ENCODE peak calls at places on chromosomes 1 and 21, in four cellular contexts. H, O, G and L are unnamed samples.

GRCh38 chr1:218665216-218665615 is 320.1 kb downstream of the TGFB2 start:
- DNase-seq in G (no peak), O (no peak), H (no peak), L (no peak)

GRCh38 chr1:56414728-56415224 is 164.6 kb downstream of the PLPP3 start:
- DNase-seq in H (peak), G (no peak), O (no peak), L (no peak)

GRCh38 chr1:198656500-198656932 is 17.7 kb downstream of the PTPRC start:
- DNase-seq in O (no peak), G (no peak), H (no peak), L (peak)

GRCh38 chr1:232059726-232060360 is 433.3 kb downstream of the DISC1 start:
- DNase-seq in H (no peak), G (no peak), O (no peak), L (no peak)

GRCh38 chr1:100774370-100774769 is 54.8 kb downstream of the VCAM1 start:
- DNase-seq in H (no peak), G (no peak), O (no peak), L (no peak)

GRCh38 chr21:38119793-38120192 is 137.0 kb upstream of the KCNJ15 start:
- DNase-seq in H (no peak), O (no peak), G (no peak), L (no peak)

GRCh38 chr1:224427346-224427745 is 7.3 kb downstream of the WDR26 start:
- DNase-seq in O (no peak), G (no peak), H (no peak), L (no peak)

GRCh38 chr21:45932922-45933502 is 48.6 kb upstream of the COL6A1 start:
- DNase-seq in O (no peak), G (no peak), H (no peak), L (no peak)

GRCh38 chr1:68175621-68176398 is 56.5 kb downstream of the WLS start:
- DNase-seq in G (no peak), H (no peak), O (no peak), L (peak)

GRCh38 chr1:22454476-22455056 is 2.9 kb downstream of the ZBTB40 start:
- DNase-seq in H (no peak), O (no peak), G (no peak), L (no peak)

GRCh38 chr1:216447898-216448568 is 24.8 kb upstream of the USH2A start:
- DNase-seq in H (no peak), O (no peak), G (no peak), L (no peak)

GRCh38 chr1:78145105-78145580 is 99.4 kb downstream of the GIPC2 start:
- DNase-seq in O (peak), H (peak), G (peak), L (peak)

GRCh38 chr1:180567664-180568063 is 8.9 kb downstream of the OVAAL start:
- DNase-seq in G (no peak), H (peak), O (no peak), L (no peak)

GRCh38 chr1:180572745-180573144 is 14.0 kb downstream of the OVAAL start:
- DNase-seq in H (no peak), G (no peak), O (no peak), L (no peak)

GRCh38 chr1:180571832-180572636 is 13.3 kb downstream of the OVAAL start:
- DNase-seq in H (no peak), G (no peak), O (no peak), L (no peak)

GRCh38 chr1:180568211-180568610 is 9.4 kb downstream of the OVAAL start:
- DNase-seq in G (no peak), O (no peak), H (no peak), L (no peak)

GRCh38 chr1:180571060-180571831 is 12.5 kb downstream of the OVAAL start:
- DNase-seq in G (no peak), H (no peak), O (no peak), L (no peak)
- TF ChIP-seq ELF4 in G (no peak), H (no peak), O (no peak), L (no peak)

GRCh38 chr1:168509204-168509603 is 34.6 kb downstream of the XCL2 start:
- DNase-seq in O (no peak), G (no peak), H (no peak), L (no peak)

GRCh38 chr1:168509875-168510594 is 33.8 kb downstream of the XCL2 start:
- DNase-seq in H (no peak), G (no peak), O (no peak), L (no peak)

GRCh38 chr1:168513656-168514404 is 30.0 kb downstream of the XCL2 start:
- DNase-seq in O (no peak), H (no peak), G (no peak), L (no peak)

GRCh38 chr1:168510595-168510918 is 33.2 kb downstream of the XCL2 start:
- DNase-seq in O (no peak), H (no peak), G (no peak), L (no peak)

DNA sequence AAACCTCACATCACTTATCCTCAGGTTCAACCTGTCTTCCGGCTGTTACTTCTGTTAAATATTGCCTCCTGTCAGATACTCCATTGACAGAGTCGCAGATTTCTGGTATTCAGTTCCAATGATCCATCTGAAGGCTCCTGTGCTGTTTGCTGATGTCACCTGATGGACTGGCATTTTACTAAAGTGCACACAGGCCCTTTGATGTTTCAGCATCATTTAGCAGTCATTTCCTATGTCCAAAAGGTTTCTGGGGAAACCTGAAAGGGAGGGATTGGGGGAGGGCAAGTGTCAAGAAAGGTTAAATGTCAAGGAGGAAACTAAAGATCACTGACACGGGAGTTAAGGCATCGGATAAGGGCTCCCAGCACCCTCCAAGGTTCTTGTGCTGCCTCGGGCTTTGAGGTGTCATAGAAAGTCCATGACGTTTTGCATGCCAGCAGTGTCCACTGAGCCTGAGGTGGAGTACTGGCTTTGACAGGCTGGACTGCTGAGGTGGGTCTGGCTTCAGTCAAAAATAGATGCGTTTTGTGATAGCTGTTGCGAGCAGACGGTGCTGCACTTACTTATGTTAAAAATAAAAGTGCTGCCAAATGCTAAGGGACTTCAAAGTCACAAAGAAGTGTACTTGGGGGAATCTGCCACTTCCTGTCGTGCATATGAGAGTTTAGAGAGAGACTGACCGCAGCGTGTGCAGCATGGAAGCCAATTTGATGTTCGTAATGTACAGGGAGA is 30.8 kb downstream of the XCL2 start:
- DNase-seq in O (no peak), G (no peak), H (peak), L (no peak)
- TF ChIP-seq ELF4 in O (no peak), G (no peak), H (no peak), L (no peak)

GRCh38 chr21:24290151-24290833 is 1317.0 kb downstream of the MRPL39 start:
- DNase-seq in G (no peak), O (no peak), H (no peak), L (no peak)
- TF ChIP-seq ELF4 in G (no peak), O (no peak), H (no peak), L (no peak)

GRCh38 chr1:85628791-85629531 is 48.4 kb downstream of the CCN1 start:
- DNase-seq in G (peak), O (peak), H (peak), L (peak)
- TF ChIP-seq ELF4 in G (no peak), O (no peak), H (no peak), L (no peak)

DNA sequence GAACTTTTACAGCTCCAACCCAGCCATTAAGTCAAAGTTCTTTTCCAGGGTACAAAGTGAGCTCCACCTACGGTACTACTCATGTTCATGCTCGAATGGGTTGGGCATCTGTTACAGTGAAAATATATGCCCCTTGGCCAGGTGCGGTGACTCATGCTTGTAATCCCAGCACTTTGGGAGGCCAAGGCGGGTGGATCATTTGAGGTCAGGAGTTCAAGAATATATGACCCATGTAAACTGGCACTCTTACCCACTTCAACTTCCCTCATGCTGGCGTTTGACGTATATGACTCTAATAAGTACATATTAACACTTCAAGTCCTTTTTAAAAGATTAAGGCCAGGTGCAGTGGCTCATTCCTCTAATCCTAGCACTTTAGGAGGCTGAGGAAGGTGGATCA is 71.3 kb upstream of the PKN2 start:
- DNase-seq in G (no peak), O (no peak), H (no peak), L (no peak)
- TF ChIP-seq ELF4 in G (no peak), O (no peak), H (no peak), L (no peak)